ENCODE peak calls at places on chromosomes 16 and 17, in seven cellular contexts. One of them, this sample, is unnamed.

GRCh38 chr17:248337-249235 is 67.1 kb upstream of the DOC2B start:
- DNase-seq in GM12878: no peak
- DNase-seq in endothelial cell of umbilical vein: no peak
- DNase-seq in HepG2: no peak
- DNase-seq in GM23338: no peak
- DNase-seq in H1: no peak
- DNase-seq in HCT116: no peak
- DNase-seq in this sample: no peak

GRCh38 chr16:81629896-81630631 is 149.0 kb upstream of the PLCG2 start:
- DNase-seq in H1: no peak
- DNase-seq in GM23338: no peak
- DNase-seq in HCT116: no peak
- DNase-seq in endothelial cell of umbilical vein: no peak
- DNase-seq in HepG2: no peak
- DNase-seq in GM12878: no peak
- DNase-seq in this sample: no peak

GRCh38 chr17:77728022-77728671 is 230.4 kb upstream of the TNRC6C start:
- DNase-seq in GM23338: peak; percentile 36
- DNase-seq in H1: peak; percentile 41
- DNase-seq in HCT116: peak; percentile 36
- DNase-seq in HepG2: peak; percentile 58
- DNase-seq in GM12878: no peak
- DNase-seq in endothelial cell of umbilical vein: no peak
- DNase-seq in this sample: no peak

GRCh38 chr17:13562271-13562800 is 39.4 kb downstream of the HS3ST3A1 start:
- DNase-seq in H1: no peak
- DNase-seq in GM23338: no peak
- DNase-seq in endothelial cell of umbilical vein: no peak
- DNase-seq in HCT116: no peak
- DNase-seq in GM12878: no peak
- DNase-seq in HepG2: no peak
- DNase-seq in this sample: no peak

GRCh38 chr17:47902039-47902744 is 6.2 kb downstream of the SP2 start:
- DNase-seq in HepG2: no peak
- DNase-seq in GM23338: peak; percentile 86
- DNase-seq in GM12878: no peak
- DNase-seq in HCT116: no peak
- DNase-seq in H1: peak; percentile 57
- DNase-seq in endothelial cell of umbilical vein: no peak
- DNase-seq in this sample: no peak

GRCh38 chr17:19904924-19905323 is 37.2 kb upstream of the ULK2 start:
- DNase-seq in H1: no peak
- DNase-seq in GM12878: no peak
- DNase-seq in GM23338: no peak
- DNase-seq in HepG2: no peak
- DNase-seq in endothelial cell of umbilical vein: no peak
- DNase-seq in HCT116: no peak
- DNase-seq in this sample: no peak

GRCh38 chr17:62627219-62627903 is at the start of gene MRC2:
- DNase-seq in HCT116: peak; percentile 31
- DNase-seq in endothelial cell of umbilical vein: peak; percentile 68
- DNase-seq in HepG2: no peak
- DNase-seq in GM12878: no peak
- DNase-seq in H1: peak; percentile 86
- DNase-seq in GM23338: peak; percentile 89
- DNase-seq in this sample: no peak

GRCh38 chr16:1708083-1708767 is 2.2 kb downstream of the MAPK8IP3 start:
- DNase-seq in HepG2: no peak
- DNase-seq in HCT116: no peak
- DNase-seq in GM23338: no peak
- DNase-seq in H1: no peak
- DNase-seq in GM12878: no peak
- DNase-seq in endothelial cell of umbilical vein: no peak
- DNase-seq in this sample: no peak

GRCh38 chr17:73261952-73262675 is 434 bp upstream of the CPSF4L start:
- DNase-seq in GM12878: no peak
- DNase-seq in H1: peak; percentile 63
- DNase-seq in endothelial cell of umbilical vein: no peak
- DNase-seq in GM23338: peak; percentile 53
- DNase-seq in HepG2: peak; percentile 93
- DNase-seq in HCT116: no peak
- DNase-seq in this sample: no peak

GRCh38 chr17:48608494-48608834 is 2.4 kb downstream of the HOXB7 start:
- DNase-seq in GM12878: no peak
- DNase-seq in GM23338: no peak
- DNase-seq in endothelial cell of umbilical vein: no peak
- DNase-seq in H1: no peak
- DNase-seq in HCT116: no peak
- DNase-seq in HepG2: no peak
- DNase-seq in this sample: no peak

GRCh38 chr17:36550491-36551417 is 6.0 kb downstream of the GGNBP2 start:
- DNase-seq in H1: no peak
- DNase-seq in GM12878: peak; percentile 61
- DNase-seq in endothelial cell of umbilical vein: no peak
- DNase-seq in GM23338: no peak
- DNase-seq in HepG2: no peak
- DNase-seq in HCT116: no peak
- DNase-seq in this sample: no peak

GRCh38 chr17:48723555-48724239 is 712 bp downstream of the PRAC2 start:
- DNase-seq in GM12878: no peak
- DNase-seq in HCT116: no peak
- DNase-seq in H1: peak; percentile 76
- DNase-seq in HepG2: no peak
- DNase-seq in GM23338: peak; percentile 88
- DNase-seq in endothelial cell of umbilical vein: no peak
- DNase-seq in this sample: peak; percentile 66

GRCh38 chr16:19393226-19394074 is 24.2 kb upstream of the TMC5 start:
- DNase-seq in HCT116: peak; percentile 89
- DNase-seq in GM12878: no peak
- DNase-seq in endothelial cell of umbilical vein: peak; percentile 3
- DNase-seq in H1: no peak
- DNase-seq in HepG2: no peak
- DNase-seq in GM23338: no peak
- DNase-seq in this sample: no peak

GRCh38 chr16:57999971-58000705 is at the start of gene ZNF319:
- DNase-seq in HCT116: no peak
- DNase-seq in HepG2: no peak
- DNase-seq in GM12878: no peak
- DNase-seq in H1: peak; percentile 65
- DNase-seq in endothelial cell of umbilical vein: no peak
- DNase-seq in GM23338: peak; percentile 44
- DNase-seq in this sample: no peak

GRCh38 chr17:58247511-58248363 is 9.4 kb downstream of the LPO start:
- DNase-seq in HCT116: no peak
- DNase-seq in GM23338: no peak
- DNase-seq in H1: no peak
- DNase-seq in HepG2: no peak
- DNase-seq in GM12878: no peak
- DNase-seq in endothelial cell of umbilical vein: no peak
- DNase-seq in this sample: no peak

GRCh38 chr16:87955302-87956168 is 4.3 kb downstream of the BANP start:
- DNase-seq in H1: no peak
- DNase-seq in GM12878: no peak
- DNase-seq in HepG2: no peak
- DNase-seq in GM23338: no peak
- DNase-seq in HCT116: no peak
- DNase-seq in endothelial cell of umbilical vein: no peak
- DNase-seq in this sample: no peak
- H3K27ac ChIP-seq in H1: no peak overlapping the region
- H3K27ac ChIP-seq in GM12878: peak overlapping the region; percentile 81
- H3K27ac ChIP-seq in HepG2: no peak overlapping the region
- H3K27ac ChIP-seq in GM23338: peak overlapping the region; percentile 83
- H3K27ac ChIP-seq in HCT116: no peak overlapping the region
- H3K27ac ChIP-seq in endothelial cell of umbilical vein: peak overlapping the region; percentile 72
- H3K27ac ChIP-seq in this sample: no peak overlapping the region

GRCh38 chr16:86575095-86575685 is 3.2 kb upstream of the FOXL1 start:
- DNase-seq in GM23338: no peak
- DNase-seq in H1: no peak
- DNase-seq in endothelial cell of umbilical vein: no peak
- DNase-seq in GM12878: no peak
- DNase-seq in HepG2: no peak
- DNase-seq in HCT116: no peak
- DNase-seq in this sample: no peak

GRCh38 chr16:86574646-86575045 is 3.7 kb upstream of the FOXL1 start:
- DNase-seq in GM12878: no peak
- DNase-seq in GM23338: no peak
- DNase-seq in endothelial cell of umbilical vein: no peak
- DNase-seq in HCT116: no peak
- DNase-seq in HepG2: no peak
- DNase-seq in H1: no peak
- DNase-seq in this sample: no peak

GRCh38 chr16:86576591-86577313 is 1.6 kb upstream of the FOXL1 start:
- DNase-seq in HCT116: no peak
- DNase-seq in HepG2: no peak
- DNase-seq in GM12878: no peak
- DNase-seq in GM23338: peak; percentile 57
- DNase-seq in H1: peak; percentile 63
- DNase-seq in endothelial cell of umbilical vein: no peak
- DNase-seq in this sample: no peak

GRCh38 chr16:86577314-86577971 is 906 bp upstream of the FOXL1 start:
- DNase-seq in H1: no peak
- DNase-seq in HCT116: no peak
- DNase-seq in GM23338: peak; percentile 62
- DNase-seq in HepG2: no peak
- DNase-seq in endothelial cell of umbilical vein: peak; percentile 49
- DNase-seq in GM12878: no peak
- DNase-seq in this sample: no peak

GRCh38 chr16:86575754-86576557 is 2.4 kb upstream of the FOXL1 start:
- DNase-seq in H1: peak; percentile 89
- DNase-seq in GM12878: no peak
- DNase-seq in HCT116: peak; percentile 97
- DNase-seq in GM23338: peak; percentile 98
- DNase-seq in HepG2: peak; percentile 63
- DNase-seq in endothelial cell of umbilical vein: peak; percentile 92
- DNase-seq in this sample: no peak
- TF ChIP-seq EZH2 in H1: no peak
- TF ChIP-seq EZH2 in GM12878: no peak
- TF ChIP-seq EZH2 in HCT116: no peak
- TF ChIP-seq EZH2 in GM23338: peak; percentile 68
- TF ChIP-seq EZH2 in HepG2: peak; percentile 69
- TF ChIP-seq EZH2 in endothelial cell of umbilical vein: no peak
- TF ChIP-seq EZH2 in this sample: no peak

DNA sequence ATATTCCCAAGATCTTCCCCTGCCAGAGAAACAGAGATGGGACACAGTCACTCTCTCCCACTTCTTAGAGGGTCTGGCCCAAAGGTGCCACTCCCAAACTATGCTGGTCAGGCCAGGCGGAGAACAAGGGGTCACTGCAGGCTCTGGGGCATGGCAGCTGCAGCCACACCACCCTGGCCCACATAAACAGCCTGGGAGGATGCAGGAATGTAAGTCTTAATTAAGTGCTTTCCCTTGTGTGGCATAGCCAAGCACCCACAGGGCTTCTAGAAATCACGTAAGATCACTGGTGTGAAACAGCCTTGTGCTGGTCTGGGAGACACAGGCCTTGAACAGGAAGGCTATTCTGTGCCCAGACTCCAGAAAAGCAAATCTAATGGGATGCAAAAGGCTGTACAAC is 31.5 kb downstream of the ABCC12 start:
- DNase-seq in HCT116: no peak
- DNase-seq in H1: no peak
- DNase-seq in endothelial cell of umbilical vein: no peak
- DNase-seq in HepG2: no peak
- DNase-seq in GM12878: no peak
- DNase-seq in GM23338: no peak
- DNase-seq in this sample: no peak
- TF ChIP-seq POLR2AphosphoS5 in HCT116: no peak
- TF ChIP-seq POLR2AphosphoS5 in H1: no peak
- TF ChIP-seq POLR2AphosphoS5 in endothelial cell of umbilical vein: no peak
- TF ChIP-seq POLR2AphosphoS5 in HepG2: no peak
- TF ChIP-seq POLR2AphosphoS5 in GM12878: no peak
- TF ChIP-seq POLR2AphosphoS5 in GM23338: no peak
- TF ChIP-seq POLR2AphosphoS5 in this sample: no peak

GRCh38 chr16:67068212-67068753 is 39.3 kb downstream of the CBFB start:
- DNase-seq in GM23338: no peak
- DNase-seq in HepG2: peak; percentile 11
- DNase-seq in endothelial cell of umbilical vein: no peak
- DNase-seq in GM12878: no peak
- DNase-seq in H1: no peak
- DNase-seq in HCT116: no peak
- DNase-seq in this sample: no peak
- H3K27ac ChIP-seq in GM23338: no peak overlapping the region
- H3K27ac ChIP-seq in HepG2: no peak overlapping the region
- H3K27ac ChIP-seq in endothelial cell of umbilical vein: no peak overlapping the region
- H3K27ac ChIP-seq in GM12878: no peak overlapping the region
- H3K27ac ChIP-seq in H1: no peak overlapping the region
- H3K27ac ChIP-seq in HCT116: no peak overlapping the region
- H3K27ac ChIP-seq in this sample: no peak overlapping the region

GRCh38 chr16:4663756-4664465 is 29.5 kb upstream of the NUDT16L1 start:
- DNase-seq in GM12878: no peak
- DNase-seq in H1: no peak
- DNase-seq in HepG2: peak; percentile 94
- DNase-seq in HCT116: no peak
- DNase-seq in GM23338: no peak
- DNase-seq in endothelial cell of umbilical vein: no peak
- DNase-seq in this sample: no peak
- TF ChIP-seq EZH2 in GM12878: no peak
- TF ChIP-seq EZH2 in H1: no peak
- TF ChIP-seq EZH2 in HepG2: no peak
- TF ChIP-seq EZH2 in HCT116: no peak
- TF ChIP-seq EZH2 in GM23338: no peak
- TF ChIP-seq EZH2 in endothelial cell of umbilical vein: no peak
- TF ChIP-seq EZH2 in this sample: no peak

DNA sequence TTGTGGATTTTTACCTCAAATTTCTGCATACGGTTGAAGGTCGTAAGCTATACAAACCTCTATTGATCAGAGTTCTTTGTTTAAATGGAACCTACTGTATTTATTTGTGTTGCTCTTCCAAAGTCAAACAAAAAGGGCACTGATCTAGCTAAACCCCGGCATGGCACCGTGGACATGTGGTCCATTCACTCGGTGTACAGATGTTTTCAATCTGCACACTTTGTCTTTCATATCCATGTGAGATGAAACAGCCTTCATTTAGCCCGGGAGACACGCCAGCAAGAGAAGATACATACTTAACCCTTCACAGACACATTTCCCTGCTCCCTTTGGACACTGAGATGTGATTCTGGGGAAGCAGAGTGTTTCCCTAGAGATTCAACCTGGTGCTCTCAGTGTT is 238.3 kb upstream of the MAF start:
- DNase-seq in endothelial cell of umbilical vein: no peak
- DNase-seq in HCT116: no peak
- DNase-seq in H1: no peak
- DNase-seq in GM23338: no peak
- DNase-seq in GM12878: no peak
- DNase-seq in HepG2: no peak
- DNase-seq in this sample: no peak
- TF ChIP-seq POLR2AphosphoS5 in endothelial cell of umbilical vein: no peak
- TF ChIP-seq POLR2AphosphoS5 in HCT116: no peak
- TF ChIP-seq POLR2AphosphoS5 in H1: no peak
- TF ChIP-seq POLR2AphosphoS5 in GM23338: no peak
- TF ChIP-seq POLR2AphosphoS5 in GM12878: no peak
- TF ChIP-seq POLR2AphosphoS5 in HepG2: no peak
- TF ChIP-seq POLR2AphosphoS5 in this sample: no peak

GRCh38 chr17:64447526-64447925 is 1.4 kb upstream of the MILR1 start:
- DNase-seq in GM12878: no peak
- DNase-seq in endothelial cell of umbilical vein: no peak
- DNase-seq in HCT116: no peak
- DNase-seq in HepG2: no peak
- DNase-seq in GM23338: no peak
- DNase-seq in H1: no peak
- DNase-seq in this sample: no peak

GRCh38 chr17:64448665-64449512 is at the start of gene MILR1:
- DNase-seq in endothelial cell of umbilical vein: peak; percentile 92
- DNase-seq in H1: no peak
- DNase-seq in HCT116: peak; percentile 65
- DNase-seq in HepG2: no peak
- DNase-seq in GM12878: peak; percentile 77
- DNase-seq in GM23338: no peak
- DNase-seq in this sample: no peak

GRCh38 chr17:64449545-64449944 is 630 bp downstream of the MILR1 start:
- DNase-seq in HCT116: no peak
- DNase-seq in H1: no peak
- DNase-seq in HepG2: no peak
- DNase-seq in GM12878: no peak
- DNase-seq in endothelial cell of umbilical vein: no peak
- DNase-seq in GM23338: no peak
- DNase-seq in this sample: no peak
- H3K27ac ChIP-seq in HCT116: no peak overlapping the region
- H3K27ac ChIP-seq in H1: no peak overlapping the region
- H3K27ac ChIP-seq in HepG2: no peak overlapping the region
- H3K27ac ChIP-seq in GM12878: no peak overlapping the region
- H3K27ac ChIP-seq in endothelial cell of umbilical vein: peak overlapping the region; percentile 50
- H3K27ac ChIP-seq in GM23338: no peak overlapping the region
- H3K27ac ChIP-seq in this sample: no peak overlapping the region

This sample was measured in SK-N-MC.